ENCODE peak calls at places on chromosomes 7 and 10, in five cellular contexts. C is A549, V is SK-N-SH, E is K562, B is HCT116. T is an unnamed sample.

GRCh38 chr10:24027107-24027506 is 181.8 kb upstream of the KIAA1217 start:
- DNase-seq in B (no peak), E (no peak), C (no peak), V (no peak), T (no peak)

GRCh38 chr7:44914992-44915607 is 29.8 kb upstream of the PURB start:
- DNase-seq in E (no peak), V (no peak), C (no peak), B (no peak), T (peak)

GRCh38 chr10:101367569-101368453 is 13.8 kb downstream of the BTRC start:
- DNase-seq in V (no peak), E (peak), B (peak), C (peak), T (no peak)

GRCh38 chr7:36613214-36613613 is 111.1 kb downstream of the AOAH start:
- DNase-seq in C (no peak), V (no peak), E (no peak), B (no peak), T (no peak)

GRCh38 chr10:2392145-2392812 is 655.0 kb upstream of the ADARB2 start:
- DNase-seq in E (no peak), C (no peak), B (no peak), V (peak), T (no peak)

GRCh38 chr10:60868946-60869345 is 75.0 kb downstream of the RHOBTB1 start:
- DNase-seq in E (no peak), B (no peak), V (no peak), C (no peak), T (no peak)

GRCh38 chr10:125155101-125155500 is 5.3 kb downstream of the CTBP2 start:
- DNase-seq in E (no peak), V (no peak), B (no peak), C (no peak), T (no peak)

GRCh38 chr7:11833431-11833830 is 1.4 kb upstream of the THSD7A start:
- DNase-seq in E (no peak), B (no peak), V (peak), C (no peak), T (no peak)

GRCh38 chr10:71244638-71245419 is 32.5 kb downstream of the UNC5B start:
- DNase-seq in E (no peak), C (no peak), V (peak), B (no peak), T (peak)

GRCh38 chr7:69847921-69848612 is 249.8 kb downstream of the AUTS2 start:
- DNase-seq in V (no peak), E (no peak), C (no peak), B (no peak), T (no peak)

GRCh38 chr10:126516515-126516914 is 128.2 kb upstream of the ADAM12 start:
- DNase-seq in C (no peak), E (no peak), V (no peak), B (no peak), T (no peak)

GRCh38 chr10:120711857-120712256 is 139.3 kb upstream of the WDR11 start:
- DNase-seq in C (no peak), B (no peak), V (no peak), E (no peak), T (no peak)

GRCh38 chr10:48503293-48503911 is 101.5 kb downstream of the ARHGAP22 start:
- DNase-seq in C (no peak), B (no peak), E (no peak), V (no peak), T (no peak)

GRCh38 chr10:132790934-132791829 is 5.2 kb upstream of the NKX6-2 start:
- DNase-seq in V (no peak), B (no peak), C (no peak), E (no peak), T (no peak)

GRCh38 chr7:128909605-128910568 is 622 bp downstream of the KCP start:
- DNase-seq in E (no peak), C (no peak), B (no peak), V (peak), T (no peak)

GRCh38 chr7:77866791-77867190 is 68.2 kb downstream of the PHTF2 start:
- DNase-seq in V (no peak), B (no peak), E (no peak), C (peak), T (no peak)

GRCh38 chr10:7258948-7259523 is 151.8 kb downstream of the SFMBT2 start:
- DNase-seq in C (no peak), V (peak), B (no peak), E (no peak), T (no peak)

GRCh38 chr10:66398653-66399052 is 527.2 kb upstream of the LRRTM3 start:
- DNase-seq in E (no peak), B (no peak), C (no peak), V (no peak), T (no peak)

GRCh38 chr10:6912929-6913328 is 332.9 kb upstream of the PRKCQ start:
- DNase-seq in C (no peak), V (no peak), E (no peak), B (no peak), T (no peak)

GRCh38 chr7:43302211-43302711 is 189.8 kb downstream of the HECW1 start:
- DNase-seq in B (no peak), E (no peak), C (no peak), V (no peak), T (no peak)

GRCh38 chr7:21969822-21970221 is 24.1 kb upstream of the CDCA7L start:
- DNase-seq in V (no peak), C (no peak), E (no peak), B (no peak), T (no peak)

GRCh38 chr7:31716355-31716754 is 29.3 kb downstream of the PPP1R17 start:
- DNase-seq in V (no peak), E (no peak), C (no peak), B (no peak), T (no peak)

GRCh38 chr10:75122505-75122904 is 11.0 kb downstream of the SAMD8 start:
- DNase-seq in B (no peak), V (no peak), E (no peak), C (no peak), T (no peak)

GRCh38 chr7:47591655-47592572 is 10.0 kb upstream of the TNS3 start:
- DNase-seq in C (peak), V (no peak), B (no peak), E (no peak), T (no peak)

GRCh38 chr10:13719411-13719810 is 132.6 kb downstream of the PRPF18 start:
- DNase-seq in E (no peak), B (no peak), V (no peak), C (no peak), T (no peak)

GRCh38 chr7:28005075-28005847 is 175.3 kb downstream of the JAZF1 start:
- DNase-seq in C (no peak), V (no peak), B (no peak), E (no peak), T (no peak)

GRCh38 chr7:44791278-44792219 is 4.9 kb upstream of the PPIA start:
- DNase-seq in V (no peak), C (no peak), E (no peak), B (no peak), T (no peak)

GRCh38 chr7:129438839-129439640 is 4.8 kb downstream of the STRIP2 start:
- DNase-seq in B (peak), E (peak), C (peak), V (no peak), T (no peak)

GRCh38 chr7:3733541-3734140 is 432.6 kb downstream of the SDK1 start:
- DNase-seq in B (no peak), C (no peak), E (no peak), V (no peak), T (no peak)

GRCh38 chr10:42475168-42476098 is 162.9 kb downstream of the ZNF33B start:
- DNase-seq in C (no peak), B (peak), E (peak), V (peak), T (no peak)

GRCh38 chr7:143240323-143241168 is 18.7 kb downstream of the TAS2R40 start:
- DNase-seq in C (peak), V (peak), B (peak), E (peak), T (peak)

GRCh38 chr10:89302628-89303027 is 782 bp downstream of the IFIT2 start:
- DNase-seq in B (no peak), V (no peak), E (no peak), C (no peak), T (no peak)

GRCh38 chr7:140051822-140052221 is 10.9 kb downstream of the PARP12 start:
- DNase-seq in B (no peak), E (no peak), C (no peak), V (no peak), T (no peak)

GRCh38 chr7:28114056-28114455 is 66.5 kb downstream of the JAZF1 start:
- DNase-seq in E (no peak), B (no peak), V (no peak), C (no peak), T (no peak)

GRCh38 chr7:97565665-97566064 is 166.2 kb upstream of the TAC1 start:
- DNase-seq in B (no peak), V (no peak), E (no peak), C (no peak), T (no peak)

DNA sequence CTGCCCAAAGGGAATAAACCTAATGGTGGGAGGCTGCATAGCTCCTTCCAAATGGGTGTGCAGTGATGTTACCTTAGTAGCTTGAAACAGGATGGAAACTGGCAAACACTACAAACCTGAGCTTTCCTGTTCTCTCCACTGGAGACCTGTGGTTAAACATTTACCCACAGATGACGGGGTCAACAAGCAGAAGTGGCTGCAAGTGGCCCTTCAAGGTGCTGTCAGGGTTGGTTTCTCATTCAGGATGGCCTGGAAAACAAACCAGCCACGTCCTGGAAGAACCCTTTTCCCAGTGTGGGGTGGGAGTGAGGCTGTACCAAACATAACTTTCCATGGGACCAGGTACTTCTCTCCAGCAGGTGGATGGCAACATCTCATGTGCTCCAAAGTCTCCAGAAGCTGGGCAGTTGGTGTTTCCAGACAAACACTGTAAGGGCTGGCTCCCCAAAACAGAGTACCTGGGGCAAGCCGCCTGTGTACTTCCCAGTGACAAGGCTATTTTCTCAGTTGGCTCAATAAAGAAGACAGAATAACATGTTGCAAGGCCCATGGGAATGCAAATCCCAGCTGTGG is 67.5 kb downstream of the DNAJB9 start:
- DNase-seq in V (no peak), C (no peak), B (no peak), E (no peak), T (no peak)
- TF ChIP-seq REST in V (no peak), C (no peak), B (no peak), E (no peak), T (no peak)

GRCh38 chr7:141220263-141220662 is 146.4 kb downstream of the TMEM178B start:
- DNase-seq in C (peak), V (peak), E (peak), B (peak), T (no peak)

GRCh38 chr7:141225916-141226618 is 152.2 kb downstream of the TMEM178B start:
- DNase-seq in C (no peak), V (no peak), B (no peak), E (no peak), T (no peak)

GRCh38 chr7:141218941-141219340 is 145.1 kb downstream of the TMEM178B start:
- DNase-seq in C (no peak), E (no peak), B (no peak), V (no peak), T (no peak)

GRCh38 chr7:141217938-141218337 is 144.1 kb downstream of the TMEM178B start:
- DNase-seq in C (no peak), B (no peak), E (no peak), V (no peak), T (no peak)

GRCh38 chr7:141221007-141221612 is 147.2 kb downstream of the TMEM178B start:
- DNase-seq in C (no peak), E (no peak), V (no peak), B (no peak), T (no peak)
- TF ChIP-seq REST in C (peak), E (peak), V (peak), B (peak), T (peak)

DNA sequence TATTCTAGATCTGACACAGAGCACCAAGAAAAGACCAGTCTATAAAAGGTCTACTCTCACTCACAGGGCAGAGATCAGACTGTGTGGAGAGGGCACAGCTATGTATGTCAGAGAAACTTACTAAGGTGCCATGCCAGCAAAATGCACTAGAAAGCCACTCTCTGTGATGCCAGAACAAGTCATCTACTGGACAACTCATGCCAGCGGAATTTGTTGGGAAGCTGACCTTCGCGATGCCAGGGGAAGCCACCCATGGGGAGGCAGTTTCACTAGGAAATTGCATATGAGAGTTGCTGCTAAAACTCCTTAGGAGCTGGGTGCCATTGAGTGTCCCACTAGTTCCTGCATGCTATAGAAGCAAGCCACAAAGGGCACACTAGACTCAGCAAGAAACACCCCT is 58.5 kb downstream of the MICU1 start:
- DNase-seq in V (no peak), B (peak), C (peak), E (no peak), T (no peak)
- TF ChIP-seq REST in V (no peak), B (no peak), C (no peak), E (no peak), T (no peak)

GRCh38 chr7:93574646-93575554 is at the start of gene CALCR:
- DNase-seq in V (peak), C (peak), E (no peak), B (no peak), T (no peak)
- TF ChIP-seq REST in V (no peak), C (no peak), E (no peak), B (no peak), T (no peak)

GRCh38 chr10:44628921-44629320 is 244.0 kb upstream of the CXCL12 start:
- DNase-seq in C (no peak), V (no peak), B (no peak), E (peak), T (peak)

DNA sequence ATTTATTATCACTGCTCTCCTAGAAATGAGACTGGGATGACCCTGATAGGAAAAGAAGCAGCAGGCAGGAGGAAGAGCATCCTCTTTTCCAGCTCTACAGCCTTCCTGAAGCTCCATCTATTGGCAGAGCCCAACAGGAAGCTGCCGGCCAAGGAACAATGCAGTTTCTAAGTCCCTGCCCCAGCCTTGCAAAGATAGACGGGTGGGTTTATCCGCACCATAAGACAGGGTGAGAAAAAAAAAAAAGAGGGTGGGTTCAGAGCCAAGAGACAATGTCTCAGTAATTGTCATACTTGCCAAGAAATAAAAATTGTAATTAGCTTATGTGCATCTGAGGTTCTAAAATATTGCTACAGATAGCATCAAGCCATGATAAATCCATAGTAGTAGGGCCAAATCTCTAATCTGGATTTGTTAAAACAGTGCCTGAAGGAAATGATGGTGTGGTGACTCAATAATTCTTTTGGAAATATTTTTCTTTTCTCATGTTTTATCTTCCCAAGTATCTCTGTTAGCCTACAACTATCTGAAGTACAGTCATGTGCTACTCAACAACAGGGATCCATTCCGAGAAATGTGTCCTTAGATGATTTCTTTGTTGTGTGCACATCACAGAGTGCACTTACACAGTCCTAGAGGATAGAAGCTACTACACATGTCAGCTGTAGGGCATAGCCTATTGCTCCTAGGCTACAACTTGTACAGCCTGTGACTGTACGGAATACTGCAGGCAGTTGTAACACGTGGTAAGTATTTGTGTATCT is 242.9 kb upstream of the CXCL12 start:
- DNase-seq in C (no peak), V (no peak), B (no peak), E (no peak), T (no peak)
- TF ChIP-seq REST in C (no peak), V (no peak), B (no peak), E (no peak), T (no peak)